ENCODE peak calls at places on chromosome 22, in eight cellular contexts. One of them, this sample, is unnamed.

GRCh38 chr22:39570226-39570625 is 327 bp upstream of the CACNA1I start:
- DNase-seq in lower leg skin: no peak
- DNase-seq in CD4-positive, alpha-beta T cell: no peak
- DNase-seq in uterus: no peak
- DNase-seq in MM.1S: no peak
- DNase-seq in AG04450: no peak
- DNase-seq in GM23338: no peak
- DNase-seq in spleen: no peak
- DNase-seq in this sample: no peak

GRCh38 chr22:20025401-20026203 is 4.7 kb downstream of the TANGO2 start:
- DNase-seq in lower leg skin: no peak
- DNase-seq in CD4-positive, alpha-beta T cell: no peak
- DNase-seq in uterus: no peak
- DNase-seq in MM.1S: no peak
- DNase-seq in AG04450: no peak
- DNase-seq in GM23338: no peak
- DNase-seq in spleen: peak; percentile 56
- DNase-seq in this sample: no peak

GRCh38 chr22:26418620-26419019 is 10.4 kb upstream of the ASPHD2 start:
- DNase-seq in lower leg skin: no peak
- DNase-seq in CD4-positive, alpha-beta T cell: no peak
- DNase-seq in uterus: no peak
- DNase-seq in MM.1S: no peak
- DNase-seq in AG04450: no peak
- DNase-seq in GM23338: no peak
- DNase-seq in spleen: no peak
- DNase-seq in this sample: no peak

GRCh38 chr22:43736651-43737050 is 75.5 kb downstream of the EFCAB6 start:
- DNase-seq in lower leg skin: no peak
- DNase-seq in CD4-positive, alpha-beta T cell: no peak
- DNase-seq in uterus: no peak
- DNase-seq in MM.1S: no peak
- DNase-seq in AG04450: no peak
- DNase-seq in GM23338: no peak
- DNase-seq in spleen: no peak
- DNase-seq in this sample: no peak

GRCh38 chr22:43014062-43014875 is 680 bp downstream of the PACSIN2 start:
- DNase-seq in lower leg skin: no peak
- DNase-seq in CD4-positive, alpha-beta T cell: peak; percentile 11
- DNase-seq in uterus: peak; percentile 35
- DNase-seq in MM.1S: peak; percentile 14
- DNase-seq in AG04450: no peak
- DNase-seq in GM23338: peak; percentile 77
- DNase-seq in spleen: peak; percentile 91
- DNase-seq in this sample: peak; percentile 50

GRCh38 chr22:30822216-30823014 is 127.7 kb downstream of the OSBP2 start:
- DNase-seq in lower leg skin: no peak
- DNase-seq in CD4-positive, alpha-beta T cell: no peak
- DNase-seq in uterus: no peak
- DNase-seq in MM.1S: no peak
- DNase-seq in AG04450: no peak
- DNase-seq in GM23338: peak; percentile 57
- DNase-seq in spleen: no peak
- DNase-seq in this sample: peak; percentile 35

GRCh38 chr22:42648368-42649260 is 578 bp downstream of the CYB5R3 start:
- DNase-seq in lower leg skin: peak; percentile 38
- DNase-seq in CD4-positive, alpha-beta T cell: peak; percentile 11
- DNase-seq in uterus: peak; percentile 50
- DNase-seq in MM.1S: peak; percentile 27
- DNase-seq in AG04450: no peak
- DNase-seq in GM23338: no peak
- DNase-seq in spleen: peak; percentile 84
- DNase-seq in this sample: no peak

GRCh38 chr22:46699091-46699490 is 39.0 kb downstream of the CERK start:
- DNase-seq in lower leg skin: no peak
- DNase-seq in CD4-positive, alpha-beta T cell: no peak
- DNase-seq in uterus: no peak
- DNase-seq in MM.1S: no peak
- DNase-seq in AG04450: no peak
- DNase-seq in GM23338: no peak
- DNase-seq in spleen: no peak
- DNase-seq in this sample: no peak

GRCh38 chr22:45317551-45318167 is 7.9 kb downstream of the FAM118A start:
- DNase-seq in lower leg skin: peak; percentile 63
- DNase-seq in CD4-positive, alpha-beta T cell: no peak
- DNase-seq in uterus: peak; percentile 37
- DNase-seq in MM.1S: no peak
- DNase-seq in AG04450: no peak
- DNase-seq in GM23338: peak; percentile 68
- DNase-seq in spleen: no peak
- DNase-seq in this sample: peak; percentile 31

GRCh38 chr22:30047364-30047738 is 32.9 kb upstream of the HORMAD2 start:
- DNase-seq in lower leg skin: no peak
- DNase-seq in CD4-positive, alpha-beta T cell: no peak
- DNase-seq in uterus: no peak
- DNase-seq in MM.1S: peak; percentile 39
- DNase-seq in AG04450: no peak
- DNase-seq in GM23338: peak; percentile 72
- DNase-seq in spleen: no peak
- DNase-seq in this sample: no peak

GRCh38 chr22:21100149-21101032 is 54.6 kb downstream of the LRRC74B start:
- DNase-seq in lower leg skin: no peak
- DNase-seq in CD4-positive, alpha-beta T cell: no peak
- DNase-seq in uterus: no peak
- DNase-seq in MM.1S: no peak
- DNase-seq in AG04450: no peak
- DNase-seq in GM23338: no peak
- DNase-seq in spleen: no peak
- DNase-seq in this sample: no peak

GRCh38 chr22:21094911-21095772 is 49.4 kb downstream of the LRRC74B start:
- DNase-seq in lower leg skin: no peak
- DNase-seq in CD4-positive, alpha-beta T cell: no peak
- DNase-seq in uterus: no peak
- DNase-seq in MM.1S: no peak
- DNase-seq in AG04450: no peak
- DNase-seq in GM23338: no peak
- DNase-seq in spleen: no peak
- DNase-seq in this sample: no peak

GRCh38 chr22:21095773-21096107 is 50.0 kb downstream of the LRRC74B start:
- DNase-seq in lower leg skin: no peak
- DNase-seq in CD4-positive, alpha-beta T cell: no peak
- DNase-seq in uterus: no peak
- DNase-seq in MM.1S: no peak
- DNase-seq in AG04450: no peak
- DNase-seq in GM23338: no peak
- DNase-seq in spleen: no peak
- DNase-seq in this sample: no peak

GRCh38 chr22:21099578-21099977 is 53.8 kb downstream of the LRRC74B start:
- DNase-seq in lower leg skin: no peak
- DNase-seq in CD4-positive, alpha-beta T cell: no peak
- DNase-seq in uterus: no peak
- DNase-seq in MM.1S: no peak
- DNase-seq in AG04450: no peak
- DNase-seq in GM23338: no peak
- DNase-seq in spleen: no peak
- DNase-seq in this sample: no peak

GRCh38 chr22:21098099-21098671 is 52.4 kb downstream of the LRRC74B start:
- DNase-seq in lower leg skin: no peak
- DNase-seq in CD4-positive, alpha-beta T cell: no peak
- DNase-seq in uterus: no peak
- DNase-seq in MM.1S: no peak
- DNase-seq in AG04450: no peak
- DNase-seq in GM23338: peak; percentile 43
- DNase-seq in spleen: no peak
- DNase-seq in this sample: no peak
- TF ChIP-seq CTCF in lower leg skin: no peak
- TF ChIP-seq CTCF in CD4-positive, alpha-beta T cell: no peak
- TF ChIP-seq CTCF in uterus: no peak
- TF ChIP-seq CTCF in MM.1S: peak; percentile 21
- TF ChIP-seq CTCF in AG04450: no peak
- TF ChIP-seq CTCF in GM23338: peak; percentile 38
- TF ChIP-seq CTCF in spleen: no peak
- TF ChIP-seq CTCF in this sample: no peak

GRCh38 chr22:48959496-48959895 is 868.2 kb downstream of the BRD1 start:
- DNase-seq in lower leg skin: peak; percentile 4
- DNase-seq in CD4-positive, alpha-beta T cell: no peak
- DNase-seq in uterus: no peak
- DNase-seq in MM.1S: no peak
- DNase-seq in AG04450: no peak
- DNase-seq in GM23338: no peak
- DNase-seq in spleen: peak; percentile 39
- DNase-seq in this sample: no peak

GRCh38 chr22:48955351-48956311 is 872.0 kb downstream of the BRD1 start:
- DNase-seq in lower leg skin: peak; percentile 6
- DNase-seq in CD4-positive, alpha-beta T cell: no peak
- DNase-seq in uterus: no peak
- DNase-seq in MM.1S: no peak
- DNase-seq in AG04450: no peak
- DNase-seq in GM23338: no peak
- DNase-seq in spleen: peak; percentile 64
- DNase-seq in this sample: no peak

GRCh38 chr22:48960576-48960975 is 867.1 kb downstream of the BRD1 start:
- DNase-seq in lower leg skin: no peak
- DNase-seq in CD4-positive, alpha-beta T cell: no peak
- DNase-seq in uterus: no peak
- DNase-seq in MM.1S: no peak
- DNase-seq in AG04450: no peak
- DNase-seq in GM23338: no peak
- DNase-seq in spleen: peak; percentile 27
- DNase-seq in this sample: no peak

GRCh38 chr22:48957311-48957986 is 870.2 kb downstream of the BRD1 start:
- DNase-seq in lower leg skin: peak; percentile 4
- DNase-seq in CD4-positive, alpha-beta T cell: no peak
- DNase-seq in uterus: no peak
- DNase-seq in MM.1S: no peak
- DNase-seq in AG04450: no peak
- DNase-seq in GM23338: no peak
- DNase-seq in spleen: peak; percentile 66
- DNase-seq in this sample: no peak

DNA sequence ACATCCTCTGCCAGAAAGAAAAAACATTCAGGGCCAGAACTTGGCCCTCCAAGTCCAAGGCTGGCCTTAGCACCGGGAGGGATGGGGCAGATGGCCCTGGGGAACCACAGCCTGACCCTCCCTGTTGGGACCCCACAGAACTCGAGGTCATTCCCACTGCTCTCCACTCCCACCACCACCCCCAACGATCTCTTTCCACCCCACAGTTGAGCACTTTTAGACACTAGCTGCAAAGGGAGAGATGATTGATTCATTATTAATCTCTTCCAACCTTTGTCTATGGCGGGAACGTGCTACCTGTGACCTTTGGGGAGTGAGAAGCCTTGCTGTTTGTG is 869.7 kb downstream of the BRD1 start:
- DNase-seq in lower leg skin: peak; percentile 3
- DNase-seq in CD4-positive, alpha-beta T cell: no peak
- DNase-seq in uterus: no peak
- DNase-seq in MM.1S: no peak
- DNase-seq in AG04450: no peak
- DNase-seq in GM23338: no peak
- DNase-seq in spleen: peak; percentile 64
- DNase-seq in this sample: no peak
- TF ChIP-seq CTCF in lower leg skin: no peak
- TF ChIP-seq CTCF in CD4-positive, alpha-beta T cell: no peak
- TF ChIP-seq CTCF in uterus: no peak
- TF ChIP-seq CTCF in MM.1S: no peak
- TF ChIP-seq CTCF in AG04450: no peak
- TF ChIP-seq CTCF in GM23338: no peak
- TF ChIP-seq CTCF in spleen: no peak
- TF ChIP-seq CTCF in this sample: no peak

DNA sequence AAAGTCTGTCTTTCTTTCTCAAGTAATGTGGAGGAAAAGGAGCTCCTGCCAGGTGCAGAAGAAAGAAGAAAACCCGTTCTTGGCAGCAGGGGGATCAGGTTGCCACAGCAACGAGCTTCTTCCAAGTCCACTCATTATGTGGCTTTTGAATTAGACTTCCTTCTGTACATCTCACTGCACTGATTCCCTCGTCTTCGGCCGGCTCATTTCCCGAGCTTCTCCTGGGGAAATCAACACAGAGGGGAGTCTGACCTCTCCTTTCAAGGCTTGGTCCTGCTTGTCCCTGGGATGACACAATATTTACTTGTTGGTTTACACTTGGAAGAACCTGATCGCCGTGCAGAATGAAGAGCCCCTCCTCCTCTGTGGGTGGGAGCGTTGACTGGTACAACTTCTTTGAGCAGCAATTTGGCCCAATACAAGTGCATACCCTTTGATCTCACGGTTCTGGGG is 35.3 kb downstream of the MCHR1 start:
- DNase-seq in lower leg skin: no peak
- DNase-seq in CD4-positive, alpha-beta T cell: no peak
- DNase-seq in uterus: peak; percentile 63
- DNase-seq in MM.1S: no peak
- DNase-seq in AG04450: peak; percentile 34
- DNase-seq in GM23338: peak; percentile 77
- DNase-seq in spleen: no peak
- DNase-seq in this sample: no peak
- TF ChIP-seq CTCF in lower leg skin: no peak
- TF ChIP-seq CTCF in CD4-positive, alpha-beta T cell: no peak
- TF ChIP-seq CTCF in uterus: no peak
- TF ChIP-seq CTCF in MM.1S: no peak
- TF ChIP-seq CTCF in AG04450: no peak
- TF ChIP-seq CTCF in GM23338: no peak
- TF ChIP-seq CTCF in spleen: no peak
- TF ChIP-seq CTCF in this sample: no peak

GRCh38 chr22:21068681-21069276 is 23.0 kb downstream of the LRRC74B start:
- DNase-seq in lower leg skin: no peak
- DNase-seq in CD4-positive, alpha-beta T cell: no peak
- DNase-seq in uterus: no peak
- DNase-seq in MM.1S: no peak
- DNase-seq in AG04450: no peak
- DNase-seq in GM23338: no peak
- DNase-seq in spleen: no peak
- DNase-seq in this sample: no peak
- TF ChIP-seq CTCF in lower leg skin: no peak
- TF ChIP-seq CTCF in CD4-positive, alpha-beta T cell: no peak
- TF ChIP-seq CTCF in uterus: no peak
- TF ChIP-seq CTCF in MM.1S: no peak
- TF ChIP-seq CTCF in AG04450: no peak
- TF ChIP-seq CTCF in GM23338: no peak
- TF ChIP-seq CTCF in spleen: no peak
- TF ChIP-seq CTCF in this sample: no peak

DNA sequence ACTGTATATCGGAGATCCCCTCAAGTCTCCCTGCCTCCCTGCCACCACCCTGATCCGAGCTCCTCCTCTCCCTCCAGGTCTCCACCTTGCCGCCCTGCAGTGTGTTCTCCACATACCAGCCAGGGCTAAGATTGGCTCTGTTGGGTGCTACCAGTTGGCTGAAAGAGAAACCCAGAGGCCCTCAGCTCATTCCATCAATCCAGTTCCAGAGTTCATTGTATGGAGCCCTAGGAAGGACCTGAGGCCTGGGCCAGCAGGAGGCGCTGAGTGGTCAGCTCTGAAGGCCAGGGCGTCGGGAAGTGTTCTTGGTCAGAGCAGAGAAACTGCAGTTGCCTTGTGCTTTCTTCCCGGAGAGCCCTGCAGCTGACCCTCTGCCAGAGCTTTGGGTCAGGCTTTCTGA is 2.2 kb upstream of the TOP3B start:
- DNase-seq in lower leg skin: no peak
- DNase-seq in CD4-positive, alpha-beta T cell: no peak
- DNase-seq in uterus: no peak
- DNase-seq in MM.1S: no peak
- DNase-seq in AG04450: no peak
- DNase-seq in GM23338: peak; percentile 86
- DNase-seq in spleen: peak; percentile 68
- DNase-seq in this sample: peak; percentile 67
- TF ChIP-seq CTCF in lower leg skin: no peak
- TF ChIP-seq CTCF in CD4-positive, alpha-beta T cell: no peak
- TF ChIP-seq CTCF in uterus: no peak
- TF ChIP-seq CTCF in MM.1S: peak; percentile 37
- TF ChIP-seq CTCF in AG04450: peak; percentile 57
- TF ChIP-seq CTCF in GM23338: peak; percentile 75
- TF ChIP-seq CTCF in spleen: no peak
- TF ChIP-seq CTCF in this sample: peak; percentile 26

GRCh38 chr22:33210129-33210784 is 152.1 kb upstream of the SYN3 start:
- DNase-seq in lower leg skin: no peak
- DNase-seq in CD4-positive, alpha-beta T cell: no peak
- DNase-seq in uterus: no peak
- DNase-seq in MM.1S: peak; percentile 46
- DNase-seq in AG04450: no peak
- DNase-seq in GM23338: peak; percentile 87
- DNase-seq in spleen: no peak
- DNase-seq in this sample: peak; percentile 48
- TF ChIP-seq CTCF in lower leg skin: no peak
- TF ChIP-seq CTCF in CD4-positive, alpha-beta T cell: no peak
- TF ChIP-seq CTCF in uterus: peak; percentile 6
- TF ChIP-seq CTCF in MM.1S: peak; percentile 73
- TF ChIP-seq CTCF in AG04450: peak; percentile 56
- TF ChIP-seq CTCF in GM23338: peak; percentile 63
- TF ChIP-seq CTCF in spleen: peak; percentile 22
- TF ChIP-seq CTCF in this sample: peak; percentile 58

This sample was measured in endothelial cell.